ENCODE peak calls at places on chromosomes 4 and X, in six cellular contexts. E is IMR-90, K is mesenchymal stem cell, I is H9, O is mesendoderm, C is H1. X is an unnamed sample.

GRCh38 chr4:107578321-107578720 is 141.7 kb downstream of the PAPSS1 start:
- DNase-seq in C (no peak), E (peak; percentile 59), K (no peak), O (no peak), I (no peak), X (no peak)

GRCh38 chr4:32884198-32884597 is 2164.0 kb downstream of the PCDH7 start:
- DNase-seq in E (no peak), K (peak; percentile 2), C (no peak), I (no peak), O (peak; percentile 1), X (peak; percentile 4)

GRCh38 chr4:113758361-113758760 is 3.2 kb downstream of the CAMK2D start:
- DNase-seq in I (no peak), E (peak; percentile 81), O (no peak), K (peak; percentile 26), C (no peak), X (no peak)

GRCh38 chr4:15855804-15856475 is 77.8 kb downstream of the CD38 start:
- DNase-seq in C (no peak), E (no peak), K (no peak), O (no peak), I (no peak), X (no peak)

GRCh38 chr4:139440971-139441370 is 12.9 kb upstream of the RAB33B start:
- DNase-seq in C (no peak), I (no peak), O (no peak), K (no peak), E (peak; percentile 3), X (peak; percentile 89)

GRCh38 chrX:96792047-96792446 is 91.7 kb upstream of the RPA4 start:
- DNase-seq in O (no peak), K (no peak), C (no peak), I (no peak), E (no peak), X (no peak)

GRCh38 chr4:27643101-27643500 is 782.5 kb downstream of the STIM2 start:
- DNase-seq in I (no peak), K (no peak), C (no peak), O (no peak), E (no peak), X (no peak)

GRCh38 chr4:153939570-153939969 is 150.7 kb upstream of the SFRP2 start:
- DNase-seq in O (no peak), I (no peak), E (no peak), C (no peak), K (no peak), X (no peak)

GRCh38 chrX:121308276-121308805 is 260.9 kb downstream of the GLUD2 start:
- DNase-seq in C (no peak), K (no peak), O (peak; percentile 44), I (peak; percentile 35), E (no peak), X (peak; percentile 33)

GRCh38 chr4:86977621-86978184 is 42.9 kb downstream of the AFF1 start:
- DNase-seq in I (no peak), E (peak; percentile 76), K (peak; percentile 79), O (no peak), C (no peak), X (peak; percentile 61)

GRCh38 chr4:1244978-1245471 is 3.9 kb downstream of the CTBP1 start:
- DNase-seq in I (no peak), E (no peak), O (no peak), K (no peak), C (no peak), X (no peak)

GRCh38 chr4:1242506-1243450 is 6.2 kb downstream of the CTBP1 start:
- DNase-seq in I (no peak), K (no peak), C (no peak), O (no peak), E (no peak), X (no peak)

GRCh38 chr4:1241936-1242505 is 6.9 kb downstream of the CTBP1 start:
- DNase-seq in I (no peak), K (no peak), E (no peak), C (no peak), O (no peak), X (no peak)

GRCh38 chr4:1244081-1244977 is 4.6 kb downstream of the CTBP1 start:
- DNase-seq in I (no peak), C (no peak), E (no peak), K (no peak), O (no peak), X (no peak)

GRCh38 chr4:1243451-1244080 is 5.4 kb downstream of the CTBP1 start:
- DNase-seq in I (peak; percentile 27), E (no peak), C (no peak), K (no peak), O (no peak), X (no peak)
- H3K79me1 ChIP-seq in I (peaks cover 8% of the 10 kb centered on the region), E (peaks cover 5% of the 10 kb centered on the region), C (peaks cover 30% of the 10 kb centered on the region), K (peaks cover 3% of the 10 kb centered on the region), O (peaks cover 24% of the 10 kb centered on the region), X (peaks cover 18% of the 10 kb centered on the region)

GRCh38 chr4:1029536-1029935 is 18.1 kb downstream of the FGFRL1 start:
- DNase-seq in O (no peak), K (no peak), I (no peak), E (no peak), C (no peak), X (no peak)
- H2AK5ac ChIP-seq in O (no peak overlapping the region), K (no peak overlapping the region), I (no peak overlapping the region), E (no peak overlapping the region), C (no peak overlapping the region), X (no peak overlapping the region)

DNA sequence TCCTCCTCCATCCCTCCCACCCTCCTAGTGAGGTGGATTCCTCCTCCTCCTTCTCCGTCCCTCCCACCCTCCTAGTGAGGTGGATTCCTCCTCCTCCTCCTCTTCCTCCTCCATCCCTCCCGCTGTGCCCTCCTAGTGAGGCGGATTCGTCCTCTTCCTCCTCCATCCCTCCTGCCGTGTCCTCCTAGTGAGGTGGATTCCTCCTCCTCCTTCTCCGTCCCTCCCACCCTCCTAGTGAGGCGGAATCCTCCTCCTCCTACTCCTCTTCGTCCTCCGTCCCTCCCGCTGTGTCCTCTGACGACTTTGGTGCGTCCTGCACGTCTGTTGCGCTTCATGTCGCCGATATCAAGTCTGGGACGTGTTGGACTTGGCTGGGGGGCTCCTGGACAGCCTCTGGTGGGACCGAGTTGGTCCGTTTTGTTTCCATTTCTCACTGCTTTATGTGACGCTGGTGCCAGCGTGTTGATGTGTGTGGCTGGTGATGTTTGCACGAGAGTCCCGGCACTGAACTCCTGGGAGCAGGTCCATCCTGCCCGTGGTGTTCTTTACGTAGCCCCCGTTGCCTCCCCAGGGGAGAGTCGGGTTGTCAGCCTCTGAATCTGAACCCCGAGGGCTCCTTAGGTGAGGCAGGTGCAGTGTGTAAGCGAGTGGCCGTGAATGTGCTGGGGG is 5.4 kb downstream of the AKAP17A start:
- DNase-seq in E (no peak), I (no peak), O (no peak), K (no peak), C (no peak), X (no peak)
- H3K79me1 ChIP-seq in E (peaks cover 7% of the 10 kb centered on the region), I (peaks cover 14% of the 10 kb centered on the region), O (peaks cover 31% of the 10 kb centered on the region), K (peaks cover 48% of the 10 kb centered on the region), C (peaks cover 20% of the 10 kb centered on the region), X (peaks cover 4% of the 10 kb centered on the region)

GRCh38 chr4:2817136-2817535 is 24.3 kb downstream of the SH3BP2 start:
- DNase-seq in I (no peak), K (no peak), C (no peak), O (no peak), E (no peak), X (no peak)
- H2AK5ac ChIP-seq in I (no peak overlapping the region), K (no peak overlapping the region), C (no peak overlapping the region), O (no peak overlapping the region), E (no peak overlapping the region), X (no peak overlapping the region)